ENCODE peak calls at places on chromosomes 13 and 19, in nine cellular contexts. One of them, this sample, is unnamed.

GRCh38 chr19:40217027-40217810 is 965 bp downstream of the TTC9B start:
- DNase-seq in uterus: no peak
- DNase-seq in psoas muscle: peak
- DNase-seq in astrocyte of the spinal cord: no peak
- DNase-seq in SK-N-SH: peak
- DNase-seq in heart left ventricle: no peak
- DNase-seq in IMR-90: no peak
- DNase-seq in lower leg skin: no peak
- DNase-seq in NB4: peak
- DNase-seq in this sample: no peak

GRCh38 chr19:45472557-45473365 is 5.0 kb downstream of the FOSB start:
- DNase-seq in uterus: no peak
- DNase-seq in lower leg skin: no peak
- DNase-seq in psoas muscle: no peak
- DNase-seq in IMR-90: no peak
- DNase-seq in astrocyte of the spinal cord: peak
- DNase-seq in NB4: no peak
- DNase-seq in SK-N-SH: no peak
- DNase-seq in heart left ventricle: no peak
- DNase-seq in this sample: no peak

GRCh38 chr13:51923983-51924539 is 62.3 kb downstream of the CCDC70 start:
- DNase-seq in heart left ventricle: no peak
- DNase-seq in uterus: no peak
- DNase-seq in astrocyte of the spinal cord: no peak
- DNase-seq in NB4: peak
- DNase-seq in psoas muscle: no peak
- DNase-seq in SK-N-SH: peak
- DNase-seq in lower leg skin: no peak
- DNase-seq in IMR-90: no peak
- DNase-seq in this sample: no peak

GRCh38 chr19:53696951-53697350 is 65.2 kb downstream of the DPRX start:
- DNase-seq in psoas muscle: no peak
- DNase-seq in SK-N-SH: no peak
- DNase-seq in heart left ventricle: no peak
- DNase-seq in astrocyte of the spinal cord: no peak
- DNase-seq in IMR-90: no peak
- DNase-seq in NB4: no peak
- DNase-seq in lower leg skin: no peak
- DNase-seq in uterus: no peak
- DNase-seq in this sample: no peak

GRCh38 chr19:34671972-34672371 is 5.0 kb downstream of the SCGB2B2 start:
- DNase-seq in SK-N-SH: no peak
- DNase-seq in lower leg skin: no peak
- DNase-seq in uterus: no peak
- DNase-seq in IMR-90: no peak
- DNase-seq in NB4: no peak
- DNase-seq in astrocyte of the spinal cord: no peak
- DNase-seq in heart left ventricle: no peak
- DNase-seq in psoas muscle: no peak
- DNase-seq in this sample: no peak

GRCh38 chr13:101875717-101876393 is 423.4 kb downstream of the ITGBL1 start:
- DNase-seq in lower leg skin: no peak
- DNase-seq in astrocyte of the spinal cord: peak
- DNase-seq in psoas muscle: no peak
- DNase-seq in uterus: no peak
- DNase-seq in SK-N-SH: no peak
- DNase-seq in heart left ventricle: no peak
- DNase-seq in IMR-90: peak
- DNase-seq in NB4: no peak
- DNase-seq in this sample: no peak

GRCh38 chr13:40550130-40550529 is 116.3 kb downstream of the FOXO1 start:
- DNase-seq in uterus: no peak
- DNase-seq in astrocyte of the spinal cord: peak
- DNase-seq in NB4: no peak
- DNase-seq in psoas muscle: no peak
- DNase-seq in heart left ventricle: no peak
- DNase-seq in SK-N-SH: no peak
- DNase-seq in lower leg skin: no peak
- DNase-seq in IMR-90: no peak
- DNase-seq in this sample: no peak

GRCh38 chr19:18915639-18916038 is 3.5 kb downstream of the COPE start:
- DNase-seq in uterus: no peak
- DNase-seq in heart left ventricle: no peak
- DNase-seq in SK-N-SH: peak
- DNase-seq in astrocyte of the spinal cord: peak
- DNase-seq in psoas muscle: peak
- DNase-seq in lower leg skin: no peak
- DNase-seq in IMR-90: peak
- DNase-seq in NB4: peak
- DNase-seq in this sample: no peak

GRCh38 chr13:48210178-48210577 is 22.8 kb upstream of the ITM2B start:
- DNase-seq in IMR-90: peak
- DNase-seq in SK-N-SH: no peak
- DNase-seq in astrocyte of the spinal cord: peak
- DNase-seq in lower leg skin: no peak
- DNase-seq in psoas muscle: no peak
- DNase-seq in heart left ventricle: no peak
- DNase-seq in uterus: no peak
- DNase-seq in NB4: peak
- DNase-seq in this sample: peak

GRCh38 chr13:79227418-79227817 is 178.6 kb downstream of the RBM26 start:
- DNase-seq in uterus: no peak
- DNase-seq in astrocyte of the spinal cord: no peak
- DNase-seq in IMR-90: no peak
- DNase-seq in heart left ventricle: no peak
- DNase-seq in NB4: no peak
- DNase-seq in lower leg skin: no peak
- DNase-seq in psoas muscle: no peak
- DNase-seq in SK-N-SH: no peak
- DNase-seq in this sample: no peak

GRCh38 chr13:24073657-24074056 is 86.9 kb upstream of the SPATA13 start:
- DNase-seq in SK-N-SH: no peak
- DNase-seq in uterus: no peak
- DNase-seq in IMR-90: no peak
- DNase-seq in psoas muscle: no peak
- DNase-seq in astrocyte of the spinal cord: no peak
- DNase-seq in lower leg skin: no peak
- DNase-seq in NB4: no peak
- DNase-seq in heart left ventricle: no peak
- DNase-seq in this sample: no peak

GRCh38 chr19:33518541-33518940 is 3.0 kb downstream of the PEPD start:
- DNase-seq in heart left ventricle: no peak
- DNase-seq in IMR-90: no peak
- DNase-seq in psoas muscle: no peak
- DNase-seq in lower leg skin: no peak
- DNase-seq in SK-N-SH: no peak
- DNase-seq in uterus: no peak
- DNase-seq in NB4: no peak
- DNase-seq in astrocyte of the spinal cord: no peak
- DNase-seq in this sample: no peak

GRCh38 chr13:109182777-109183465 is 553.5 kb downstream of the MYO16 start:
- DNase-seq in IMR-90: peak
- DNase-seq in NB4: no peak
- DNase-seq in uterus: no peak
- DNase-seq in heart left ventricle: no peak
- DNase-seq in astrocyte of the spinal cord: peak
- DNase-seq in lower leg skin: no peak
- DNase-seq in psoas muscle: no peak
- DNase-seq in SK-N-SH: no peak
- DNase-seq in this sample: no peak

GRCh38 chr13:35992964-35993363 is 138.2 kb downstream of the DCLK1 start:
- DNase-seq in IMR-90: no peak
- DNase-seq in astrocyte of the spinal cord: no peak
- DNase-seq in uterus: no peak
- DNase-seq in NB4: no peak
- DNase-seq in lower leg skin: no peak
- DNase-seq in psoas muscle: no peak
- DNase-seq in SK-N-SH: no peak
- DNase-seq in heart left ventricle: no peak
- DNase-seq in this sample: no peak

GRCh38 chr19:15438577-15438976 is 11.2 kb downstream of the WIZ start:
- DNase-seq in uterus: no peak
- DNase-seq in lower leg skin: no peak
- DNase-seq in heart left ventricle: no peak
- DNase-seq in SK-N-SH: no peak
- DNase-seq in psoas muscle: peak
- DNase-seq in astrocyte of the spinal cord: no peak
- DNase-seq in NB4: no peak
- DNase-seq in IMR-90: no peak
- DNase-seq in this sample: no peak

DNA sequence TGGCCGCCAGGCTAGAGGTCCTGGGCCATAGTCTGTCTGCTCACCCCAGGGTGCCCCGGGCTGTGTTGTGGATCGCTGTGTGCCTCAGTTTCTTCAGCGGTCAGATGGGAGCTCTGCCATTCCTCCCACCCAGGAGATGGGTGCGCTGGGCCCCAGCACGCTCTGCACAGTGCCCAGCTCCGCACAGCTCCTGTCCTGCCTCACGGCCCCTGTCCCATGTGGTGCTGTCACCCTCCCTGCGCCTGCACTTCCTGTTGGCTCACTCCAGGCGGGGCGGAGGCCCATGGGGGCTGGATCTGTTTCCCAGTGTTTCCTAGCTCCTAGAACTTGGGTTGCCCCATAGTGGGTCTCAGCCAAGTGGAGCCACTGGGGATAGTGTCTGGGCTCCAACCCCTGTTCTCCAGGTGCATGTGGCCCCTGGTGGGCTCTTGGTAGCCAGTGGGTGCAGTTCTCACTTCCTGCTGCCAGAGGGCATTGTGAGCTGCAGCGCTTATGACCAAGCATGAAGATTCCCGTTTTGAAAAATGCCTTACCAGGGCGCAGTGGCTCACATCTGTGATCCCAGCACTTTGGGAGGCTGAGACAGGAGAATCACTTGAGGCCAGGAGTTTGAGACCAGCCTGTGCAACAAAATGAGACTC is 69.8 kb downstream of the KDM4B start:
- DNase-seq in lower leg skin: no peak
- DNase-seq in astrocyte of the spinal cord: no peak
- DNase-seq in uterus: no peak
- DNase-seq in SK-N-SH: peak
- DNase-seq in IMR-90: peak
- DNase-seq in heart left ventricle: no peak
- DNase-seq in NB4: peak
- DNase-seq in psoas muscle: no peak
- DNase-seq in this sample: no peak
- TF ChIP-seq CTCF in lower leg skin: no peak
- TF ChIP-seq CTCF in astrocyte of the spinal cord: peak
- TF ChIP-seq CTCF in uterus: peak
- TF ChIP-seq CTCF in SK-N-SH: peak
- TF ChIP-seq CTCF in IMR-90: peak
- TF ChIP-seq CTCF in heart left ventricle: peak
- TF ChIP-seq CTCF in NB4: peak
- TF ChIP-seq CTCF in psoas muscle: peak
- TF ChIP-seq CTCF in this sample: peak

GRCh38 chr19:2618611-2619010 is 83.9 kb downstream of the GNG7 start:
- DNase-seq in NB4: peak
- DNase-seq in SK-N-SH: no peak
- DNase-seq in astrocyte of the spinal cord: peak
- DNase-seq in heart left ventricle: peak
- DNase-seq in lower leg skin: no peak
- DNase-seq in IMR-90: peak
- DNase-seq in psoas muscle: peak
- DNase-seq in uterus: no peak
- DNase-seq in this sample: no peak
- H3K4me3 ChIP-seq in NB4: no peak
- H3K4me3 ChIP-seq in SK-N-SH: no peak
- H3K4me3 ChIP-seq in astrocyte of the spinal cord: no peak
- H3K4me3 ChIP-seq in heart left ventricle: no peak
- H3K4me3 ChIP-seq in lower leg skin: no peak
- H3K4me3 ChIP-seq in IMR-90: no peak
- H3K4me3 ChIP-seq in psoas muscle: no peak
- H3K4me3 ChIP-seq in uterus: no peak
- H3K4me3 ChIP-seq in this sample: no peak

GRCh38 chr13:114236224-114236623 is 1.5 kb downstream of the CDC16 start:
- DNase-seq in psoas muscle: no peak
- DNase-seq in NB4: no peak
- DNase-seq in IMR-90: no peak
- DNase-seq in heart left ventricle: no peak
- DNase-seq in SK-N-SH: no peak
- DNase-seq in uterus: no peak
- DNase-seq in astrocyte of the spinal cord: no peak
- DNase-seq in lower leg skin: no peak
- DNase-seq in this sample: no peak

GRCh38 chr13:114235697-114236096 is 1.0 kb downstream of the CDC16 start:
- DNase-seq in astrocyte of the spinal cord: no peak
- DNase-seq in NB4: no peak
- DNase-seq in heart left ventricle: no peak
- DNase-seq in SK-N-SH: no peak
- DNase-seq in lower leg skin: no peak
- DNase-seq in IMR-90: no peak
- DNase-seq in psoas muscle: no peak
- DNase-seq in uterus: no peak
- DNase-seq in this sample: no peak

GRCh38 chr13:114237415-114238112 is 2.9 kb downstream of the CDC16 start:
- DNase-seq in NB4: no peak
- DNase-seq in uterus: no peak
- DNase-seq in IMR-90: no peak
- DNase-seq in heart left ventricle: no peak
- DNase-seq in psoas muscle: no peak
- DNase-seq in SK-N-SH: no peak
- DNase-seq in astrocyte of the spinal cord: no peak
- DNase-seq in lower leg skin: no peak
- DNase-seq in this sample: no peak

GRCh38 chr13:114234266-114234644 is 442 bp upstream of the CDC16 start:
- DNase-seq in SK-N-SH: no peak
- DNase-seq in IMR-90: no peak
- DNase-seq in uterus: no peak
- DNase-seq in lower leg skin: no peak
- DNase-seq in heart left ventricle: no peak
- DNase-seq in astrocyte of the spinal cord: no peak
- DNase-seq in psoas muscle: no peak
- DNase-seq in NB4: no peak
- DNase-seq in this sample: no peak

GRCh38 chr13:114234645-114235421 is at the start of gene CDC16:
- DNase-seq in SK-N-SH: peak
- DNase-seq in psoas muscle: peak
- DNase-seq in uterus: peak
- DNase-seq in IMR-90: peak
- DNase-seq in heart left ventricle: peak
- DNase-seq in NB4: peak
- DNase-seq in astrocyte of the spinal cord: peak
- DNase-seq in lower leg skin: peak
- DNase-seq in this sample: peak
- TF ChIP-seq CTCF in SK-N-SH: peak
- TF ChIP-seq CTCF in psoas muscle: peak
- TF ChIP-seq CTCF in uterus: peak
- TF ChIP-seq CTCF in IMR-90: no peak
- TF ChIP-seq CTCF in heart left ventricle: no peak
- TF ChIP-seq CTCF in NB4: no peak
- TF ChIP-seq CTCF in astrocyte of the spinal cord: no peak
- TF ChIP-seq CTCF in lower leg skin: no peak
- TF ChIP-seq CTCF in this sample: peak

DNA sequence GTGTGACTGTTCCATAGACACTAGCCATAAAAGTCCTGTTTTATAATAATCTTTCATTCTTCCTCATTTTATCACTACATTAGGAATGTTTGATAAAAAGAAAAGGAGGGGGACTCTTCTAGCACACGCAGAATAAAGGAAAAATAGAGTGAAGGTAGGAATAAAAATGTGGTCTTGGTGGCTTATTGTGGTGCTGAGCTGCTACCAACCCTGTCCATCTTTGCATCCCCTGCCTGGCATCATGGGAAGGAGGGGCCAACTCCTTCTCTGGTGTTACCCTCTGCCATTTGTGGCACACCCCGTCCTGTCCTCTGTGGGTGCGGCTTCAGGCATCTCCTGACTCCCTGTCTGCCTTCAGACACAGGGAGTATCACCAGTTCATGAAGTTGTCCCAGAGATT is 104.9 kb upstream of the ZNF536 start:
- DNase-seq in uterus: no peak
- DNase-seq in lower leg skin: no peak
- DNase-seq in NB4: no peak
- DNase-seq in heart left ventricle: no peak
- DNase-seq in psoas muscle: no peak
- DNase-seq in SK-N-SH: no peak
- DNase-seq in astrocyte of the spinal cord: no peak
- DNase-seq in IMR-90: no peak
- DNase-seq in this sample: no peak
- H3K4me3 ChIP-seq in uterus: no peak
- H3K4me3 ChIP-seq in lower leg skin: no peak
- H3K4me3 ChIP-seq in NB4: no peak
- H3K4me3 ChIP-seq in heart left ventricle: no peak
- H3K4me3 ChIP-seq in psoas muscle: no peak
- H3K4me3 ChIP-seq in SK-N-SH: no peak
- H3K4me3 ChIP-seq in astrocyte of the spinal cord: no peak
- H3K4me3 ChIP-seq in IMR-90: no peak
- H3K4me3 ChIP-seq in this sample: no peak

This sample was measured in AG04449.